ENCODE peak calls at places on chromosomes 1 and 21, in four cellular contexts. M, B, H and S are unnamed samples.

GRCh38 chr1:29453502-29454240 is 217.3 kb downstream of the PTPRU start:
- DNase-seq in H (peak), B (peak), M (peak), S (peak)

GRCh38 chr1:10681296-10682113 is 114.9 kb downstream of the CASZ1 start:
- DNase-seq in H (no peak), M (no peak), B (no peak), S (no peak)

GRCh38 chr1:169890761-169891538 is 2.7 kb downstream of the SCYL3 start:
- DNase-seq in H (peak), M (no peak), B (no peak), S (no peak)

GRCh38 chr21:34835526-34835925 is 166.7 kb downstream of the CLIC6 start:
- DNase-seq in H (peak), B (no peak), M (peak), S (peak)

GRCh38 chr21:46454634-46455390 is 3.9 kb upstream of the DIP2A start:
- DNase-seq in H (no peak), B (no peak), M (no peak), S (no peak)

GRCh38 chr21:46634966-46635323 is 529 bp upstream of the PRMT2 start:
- DNase-seq in M (peak), H (no peak), B (peak), S (peak)

GRCh38 chr21:43467785-43468184 is 40.9 kb upstream of the SIK1 start:
- DNase-seq in H (no peak), B (no peak), M (no peak), S (no peak)

GRCh38 chr1:17994046-17994445 is 113.6 kb upstream of the IGSF21 start:
- DNase-seq in M (no peak), H (no peak), B (no peak), S (no peak)

GRCh38 chr1:38489844-38490270 is 369.7 kb downstream of the RRAGC start:
- DNase-seq in B (peak), M (no peak), H (peak), S (no peak)

GRCh38 chr1:152110365-152110859 is 4.8 kb downstream of the TCHH start:
- DNase-seq in B (peak), H (no peak), M (peak), S (peak)

GRCh38 chr1:115790846-115791245 is 22.3 kb upstream of the CASQ2 start:
- DNase-seq in H (no peak), M (no peak), B (no peak), S (no peak)

GRCh38 chr1:2206813-2207488 is 12.4 kb upstream of the FAAP20 start:
- DNase-seq in M (no peak), B (no peak), H (no peak), S (no peak)

GRCh38 chr1:238485062-238485905 is 594.6 kb upstream of the ZP4 start:
- DNase-seq in H (peak), B (peak), M (peak), S (peak)

GRCh38 chr1:14724234-14724633 is 125.7 kb downstream of the KAZN start:
- DNase-seq in M (no peak), H (no peak), B (no peak), S (no peak)

GRCh38 chr1:110945626-110946025 is 18.1 kb downstream of the LRIF1 start:
- DNase-seq in M (no peak), B (no peak), H (no peak), S (no peak)

DNA sequence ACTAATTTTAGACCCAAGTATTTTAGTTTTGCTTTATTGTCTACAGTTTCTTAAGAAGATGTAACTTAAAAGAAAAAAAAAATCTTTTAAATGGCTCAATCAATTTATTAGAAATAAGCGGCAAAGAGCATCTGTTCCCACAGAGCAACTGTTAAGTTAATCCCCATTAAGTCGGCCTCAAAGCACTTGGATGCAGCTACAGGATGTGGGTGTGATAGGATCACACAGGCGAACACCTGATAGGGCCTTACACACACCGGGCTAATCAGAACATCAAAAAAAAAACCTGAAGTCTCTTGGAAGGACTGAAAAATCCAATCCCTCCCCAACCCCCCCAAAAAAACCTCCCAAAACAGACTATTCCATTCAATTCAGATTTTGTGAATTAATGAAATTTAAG is 23.0 kb downstream of the APP start:
- DNase-seq in B (no peak), H (no peak), M (no peak), S (no peak)
- H3K4me3 ChIP-seq in B (no peak), H (peak), M (no peak), S (no peak)

DNA sequence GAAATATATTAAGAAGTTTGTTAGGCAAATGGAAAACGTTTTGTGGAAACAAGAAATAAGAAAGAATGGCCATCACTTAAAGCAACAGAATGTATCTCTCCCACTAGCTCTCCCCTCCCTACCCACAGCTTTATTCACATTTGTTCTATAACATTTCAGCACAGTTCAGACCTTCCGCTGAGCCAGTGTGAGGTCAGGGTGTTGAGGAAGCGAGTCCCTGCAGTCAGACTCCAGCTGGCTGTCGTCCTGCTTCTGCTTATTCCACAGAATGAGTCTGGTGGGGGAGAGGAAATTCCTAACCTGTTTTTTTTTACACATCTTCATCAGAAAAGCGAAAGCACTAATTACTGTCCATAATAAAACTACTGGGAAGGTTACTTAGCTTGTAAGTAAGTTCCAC is 39.1 kb downstream of the MRPL39 start:
- DNase-seq in B (peak), M (peak), H (peak), S (peak)
- TF ChIP-seq CTCF in B (no peak), M (no peak), H (no peak), S (no peak)

GRCh38 chr1:23357112-23357908 is 12.3 kb downstream of the ZNF436 start:
- DNase-seq in H (no peak), B (no peak), M (peak), S (no peak)
- H3K4me3 ChIP-seq in H (no peak), B (no peak), M (no peak), S (no peak)

GRCh38 chr21:14862794-14863720 is 201.7 kb downstream of the NRIP1 start:
- DNase-seq in B (peak), H (no peak), M (peak), S (peak)

GRCh38 chr21:14863745-14864210 is 201.0 kb downstream of the NRIP1 start:
- DNase-seq in B (peak), M (peak), H (no peak), S (no peak)

DNA sequence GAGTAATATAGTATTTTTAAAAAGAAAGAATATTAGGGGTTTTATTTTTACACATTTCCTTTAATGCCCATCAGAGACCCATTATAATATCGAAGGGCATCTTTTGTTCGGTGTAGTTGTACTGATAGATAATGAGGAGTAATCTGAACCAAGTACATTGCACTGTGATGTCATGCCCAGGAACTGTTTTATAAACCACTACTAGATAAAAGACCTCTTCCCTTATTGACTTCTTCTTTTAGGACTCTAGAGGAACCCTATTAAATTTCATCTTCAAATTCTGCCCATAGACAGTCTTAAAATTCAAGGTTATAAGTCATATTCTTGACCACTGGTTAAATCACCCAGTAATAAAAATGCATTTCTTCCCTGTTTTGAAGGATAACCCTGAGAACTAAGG is 206.5 kb downstream of the NRIP1 start:
- DNase-seq in B (no peak), H (no peak), M (no peak), S (no peak)
- TF ChIP-seq CTCF in B (no peak), H (no peak), M (no peak), S (no peak)